ENCODE peak calls at places on chromosomes 11 and 22, in eight cellular contexts. One of them, this sample, is unnamed.

GRCh38 chr11:3929232-3929631 is 73.8 kb downstream of the STIM1 start:
- DNase-seq in mammary epithelial cell: no peak
- DNase-seq in putamen: no peak
- DNase-seq in left ventricle myocardium inferior: no peak
- DNase-seq in HFFc6: no peak
- DNase-seq in NCI-H460: no peak
- DNase-seq in activated gamma-delta T cell treated with anti-CD3 and anti-CD28 coated beads, Interleukin-2, amount 50 U/mL, for 16 hours: no peak
- DNase-seq in osteocyte: no peak
- DNase-seq in this sample: no peak

GRCh38 chr11:35214792-35215193 is 75.8 kb downstream of the CD44 start:
- DNase-seq in mammary epithelial cell: peak
- DNase-seq in putamen: no peak
- DNase-seq in left ventricle myocardium inferior: no peak
- DNase-seq in HFFc6: peak
- DNase-seq in NCI-H460: no peak
- DNase-seq in activated gamma-delta T cell treated with anti-CD3 and anti-CD28 coated beads, Interleukin-2, amount 50 U/mL, for 16 hours: no peak
- DNase-seq in osteocyte: no peak
- DNase-seq in this sample: no peak

GRCh38 chr22:20015971-20016733 is 471 bp downstream of the ARVCF start:
- DNase-seq in mammary epithelial cell: no peak
- DNase-seq in putamen: no peak
- DNase-seq in left ventricle myocardium inferior: no peak
- DNase-seq in HFFc6: no peak
- DNase-seq in NCI-H460: no peak
- DNase-seq in activated gamma-delta T cell treated with anti-CD3 and anti-CD28 coated beads, Interleukin-2, amount 50 U/mL, for 16 hours: no peak
- DNase-seq in osteocyte: no peak
- DNase-seq in this sample: peak

GRCh38 chr11:34476853-34477252 is 36.7 kb downstream of the ELF5 start:
- DNase-seq in mammary epithelial cell: no peak
- DNase-seq in putamen: no peak
- DNase-seq in left ventricle myocardium inferior: no peak
- DNase-seq in HFFc6: no peak
- DNase-seq in NCI-H460: no peak
- DNase-seq in activated gamma-delta T cell treated with anti-CD3 and anti-CD28 coated beads, Interleukin-2, amount 50 U/mL, for 16 hours: no peak
- DNase-seq in osteocyte: no peak
- DNase-seq in this sample: no peak

GRCh38 chr22:33921576-33922181 is 1.4 kb upstream of the LARGE1 start:
- DNase-seq in mammary epithelial cell: peak
- DNase-seq in putamen: peak
- DNase-seq in left ventricle myocardium inferior: peak
- DNase-seq in HFFc6: peak
- DNase-seq in NCI-H460: no peak
- DNase-seq in activated gamma-delta T cell treated with anti-CD3 and anti-CD28 coated beads, Interleukin-2, amount 50 U/mL, for 16 hours: no peak
- DNase-seq in osteocyte: peak
- DNase-seq in this sample: peak

GRCh38 chr11:47332791-47333525 is 19.5 kb downstream of the MYBPC3 start:
- DNase-seq in mammary epithelial cell: no peak
- DNase-seq in putamen: no peak
- DNase-seq in left ventricle myocardium inferior: no peak
- DNase-seq in HFFc6: no peak
- DNase-seq in NCI-H460: no peak
- DNase-seq in activated gamma-delta T cell treated with anti-CD3 and anti-CD28 coated beads, Interleukin-2, amount 50 U/mL, for 16 hours: no peak
- DNase-seq in osteocyte: no peak
- DNase-seq in this sample: no peak

GRCh38 chr22:19088866-19089595 is 33.2 kb downstream of the DGCR2 start:
- DNase-seq in mammary epithelial cell: no peak
- DNase-seq in putamen: no peak
- DNase-seq in left ventricle myocardium inferior: no peak
- DNase-seq in HFFc6: no peak
- DNase-seq in NCI-H460: no peak
- DNase-seq in activated gamma-delta T cell treated with anti-CD3 and anti-CD28 coated beads, Interleukin-2, amount 50 U/mL, for 16 hours: no peak
- DNase-seq in osteocyte: no peak
- DNase-seq in this sample: no peak

GRCh38 chr11:117816846-117817212 is 7.7 kb downstream of the FXYD2 start:
- DNase-seq in mammary epithelial cell: no peak
- DNase-seq in putamen: no peak
- DNase-seq in left ventricle myocardium inferior: no peak
- DNase-seq in HFFc6: no peak
- DNase-seq in NCI-H460: no peak
- DNase-seq in activated gamma-delta T cell treated with anti-CD3 and anti-CD28 coated beads, Interleukin-2, amount 50 U/mL, for 16 hours: no peak
- DNase-seq in osteocyte: no peak
- DNase-seq in this sample: no peak

GRCh38 chr11:103923473-103923931 is 112.9 kb upstream of the DDI1 start:
- DNase-seq in mammary epithelial cell: peak
- DNase-seq in putamen: no peak
- DNase-seq in left ventricle myocardium inferior: no peak
- DNase-seq in HFFc6: no peak
- DNase-seq in NCI-H460: no peak
- DNase-seq in activated gamma-delta T cell treated with anti-CD3 and anti-CD28 coated beads, Interleukin-2, amount 50 U/mL, for 16 hours: no peak
- DNase-seq in osteocyte: no peak
- DNase-seq in this sample: no peak

GRCh38 chr11:74142624-74143023 is 28.2 kb downstream of the C2CD3 start:
- DNase-seq in mammary epithelial cell: peak
- DNase-seq in putamen: no peak
- DNase-seq in left ventricle myocardium inferior: no peak
- DNase-seq in HFFc6: peak
- DNase-seq in NCI-H460: no peak
- DNase-seq in activated gamma-delta T cell treated with anti-CD3 and anti-CD28 coated beads, Interleukin-2, amount 50 U/mL, for 16 hours: no peak
- DNase-seq in osteocyte: no peak
- DNase-seq in this sample: no peak

GRCh38 chr11:106466441-106467190 is 389.2 kb downstream of the AASDHPPT start:
- DNase-seq in mammary epithelial cell: no peak
- DNase-seq in putamen: no peak
- DNase-seq in left ventricle myocardium inferior: no peak
- DNase-seq in HFFc6: peak
- DNase-seq in NCI-H460: no peak
- DNase-seq in activated gamma-delta T cell treated with anti-CD3 and anti-CD28 coated beads, Interleukin-2, amount 50 U/mL, for 16 hours: no peak
- DNase-seq in osteocyte: no peak
- DNase-seq in this sample: no peak

GRCh38 chr11:62340269-62340901 is 3.1 kb downstream of the ASRGL1 start:
- DNase-seq in mammary epithelial cell: peak
- DNase-seq in putamen: peak
- DNase-seq in left ventricle myocardium inferior: peak
- DNase-seq in HFFc6: peak
- DNase-seq in NCI-H460: peak
- DNase-seq in activated gamma-delta T cell treated with anti-CD3 and anti-CD28 coated beads, Interleukin-2, amount 50 U/mL, for 16 hours: peak
- DNase-seq in osteocyte: no peak
- DNase-seq in this sample: no peak

GRCh38 chr11:66546368-66546965 is at the start of gene ACTN3:
- DNase-seq in mammary epithelial cell: no peak
- DNase-seq in putamen: no peak
- DNase-seq in left ventricle myocardium inferior: peak
- DNase-seq in HFFc6: no peak
- DNase-seq in NCI-H460: no peak
- DNase-seq in activated gamma-delta T cell treated with anti-CD3 and anti-CD28 coated beads, Interleukin-2, amount 50 U/mL, for 16 hours: no peak
- DNase-seq in osteocyte: no peak
- DNase-seq in this sample: no peak

GRCh38 chr22:31947296-31947695 is 3.0 kb downstream of the YWHAH start:
- DNase-seq in mammary epithelial cell: peak
- DNase-seq in putamen: no peak
- DNase-seq in left ventricle myocardium inferior: no peak
- DNase-seq in HFFc6: no peak
- DNase-seq in NCI-H460: peak
- DNase-seq in activated gamma-delta T cell treated with anti-CD3 and anti-CD28 coated beads, Interleukin-2, amount 50 U/mL, for 16 hours: no peak
- DNase-seq in osteocyte: no peak
- DNase-seq in this sample: no peak